ENCODE peak calls at places on chromosomes 11 and 22, in ten cellular contexts. L, R, I, Y, Q, K, S, Z, W and E are unnamed samples.

GRCh38 chr11:1146311-1146864 is 11.4 kb upstream of the MUC5AC start:
- DNase-seq in L (no peak), R (no peak), I (no peak), Y (no peak), Q (no peak), K (no peak), S (no peak), Z (no peak), W (no peak), E (no peak)

GRCh38 chr11:35173011-35173511 is 34.1 kb downstream of the CD44 start:
- DNase-seq in L (no peak), R (no peak), I (peak; percentile 48), Y (no peak), Q (no peak), K (no peak), S (peak; percentile 60), Z (no peak), W (peak; percentile 79), E (no peak)

GRCh38 chr11:19368726-19369364 is 128.1 kb upstream of the E2F8 start:
- DNase-seq in L (no peak), R (no peak), I (no peak), Y (peak; percentile 49), Q (no peak), K (no peak), S (no peak), Z (no peak), W (no peak), E (no peak)

GRCh38 chr11:14059491-14059890 is 97.0 kb downstream of the SPON1 start:
- DNase-seq in L (no peak), R (no peak), I (no peak), Y (no peak), Q (no peak), K (no peak), S (no peak), Z (no peak), W (no peak), E (no peak)

GRCh38 chr22:39144101-39144815 is 8.2 kb downstream of the CBX7 start:
- DNase-seq in L (no peak), R (no peak), I (no peak), Y (peak; percentile 45), Q (no peak), K (peak; percentile 50), S (no peak), Z (no peak), W (peak; percentile 89), E (no peak)

GRCh38 chr22:45885941-45886395 is 91.0 kb downstream of the WNT7B start:
- DNase-seq in L (no peak), R (no peak), I (no peak), Y (no peak), Q (no peak), K (peak; percentile 42), S (no peak), Z (peak; percentile 54), W (no peak), E (no peak)

GRCh38 chr11:2663915-2664314 is 35.9 kb downstream of the KCNQ1OT1 start:
- DNase-seq in L (no peak), R (no peak), I (no peak), Y (no peak), Q (no peak), K (no peak), S (no peak), Z (peak; percentile 48), W (no peak), E (no peak)

GRCh38 chr11:44601471-44602370 is 36.3 kb downstream of the CD82 start:
- DNase-seq in L (no peak), R (no peak), I (no peak), Y (no peak), Q (no peak), K (no peak), S (no peak), Z (no peak), W (no peak), E (no peak)

GRCh38 chr22:24325105-24325757 is 54.6 kb downstream of the SPECC1L start:
- DNase-seq in L (no peak), R (no peak), I (no peak), Y (peak; percentile 87), Q (peak; percentile 57), K (no peak), S (no peak), Z (no peak), W (peak; percentile 84), E (peak; percentile 48)

GRCh38 chr11:83257638-83258229 is 28.4 kb downstream of the CCDC90B start:
- DNase-seq in L (no peak), R (no peak), I (no peak), Y (peak; percentile 89), Q (no peak), K (no peak), S (no peak), Z (no peak), W (no peak), E (no peak)

GRCh38 chr22:26302726-26303125 is 126.3 kb upstream of the ASPHD2 start:
- DNase-seq in L (no peak), R (no peak), I (no peak), Y (no peak), Q (no peak), K (no peak), S (no peak), Z (no peak), W (no peak), E (no peak)

GRCh38 chr11:116867619-116868018 is 30.2 kb upstream of the APOA1 start:
- DNase-seq in L (no peak), R (no peak), I (no peak), Y (no peak), Q (no peak), K (no peak), S (no peak), Z (no peak), W (no peak), E (no peak)
- H3K4me3 ChIP-seq in L (no peak overlapping the region), R (no peak overlapping the region), I (no peak overlapping the region), Y (no peak overlapping the region), Q (no peak overlapping the region), K (no peak overlapping the region), S (no peak overlapping the region), Z (no peak overlapping the region), W (no peak overlapping the region), E (no peak overlapping the region)

GRCh38 chr11:75432911-75433321 is at the start of gene KLHL35:
- DNase-seq in L (no peak), R (no peak), I (no peak), Y (no peak), Q (no peak), K (peak; percentile 56), S (no peak), Z (no peak), W (no peak), E (no peak)

GRCh38 chr11:75433443-75433842 is 440 bp upstream of the KLHL35 start:
- DNase-seq in L (no peak), R (no peak), I (no peak), Y (no peak), Q (no peak), K (peak; percentile 35), S (no peak), Z (no peak), W (no peak), E (no peak)

GRCh38 chr11:75430692-75431532 is 2.1 kb downstream of the KLHL35 start:
- DNase-seq in L (no peak), R (no peak), I (no peak), Y (no peak), Q (no peak), K (peak; percentile 39), S (no peak), Z (no peak), W (no peak), E (no peak)

GRCh38 chr11:75429902-75430691 is 2.9 kb downstream of the KLHL35 start:
- DNase-seq in L (no peak), R (no peak), I (peak; percentile 66), Y (peak; percentile 54), Q (no peak), K (peak; percentile 80), S (no peak), Z (no peak), W (no peak), E (no peak)

GRCh38 chr11:75431533-75432525 is 1.2 kb downstream of the KLHL35 start:
- DNase-seq in L (no peak), R (no peak), I (no peak), Y (no peak), Q (no peak), K (peak; percentile 53), S (no peak), Z (no peak), W (no peak), E (no peak)
- TF ChIP-seq CTCF in L (no peak), R (no peak), I (no peak), Y (no peak), Q (no peak), K (no peak), S (no peak), Z (no peak), W (no peak), E (no peak)

GRCh38 chr22:50184541-50185383 is 951 bp upstream of the TRABD start:
- DNase-seq in L (no peak), R (no peak), I (no peak), Y (no peak), Q (no peak), K (peak; percentile 71), S (no peak), Z (no peak), W (no peak), E (no peak)
- H3K4me3 ChIP-seq in L (peak overlapping the region; percentile 85), R (peak overlapping the region; percentile 44), I (no peak overlapping the region), Y (peak overlapping the region; percentile 46), Q (peak overlapping the region; percentile 61), K (peak overlapping the region; percentile 79), S (peak overlapping the region; percentile 44), Z (peak overlapping the region; percentile 63), W (peak overlapping the region; percentile 91), E (peak overlapping the region; percentile 67)

GRCh38 chr11:133519560-133519959 is 12.7 kb downstream of the OPCML start:
- DNase-seq in L (no peak), R (no peak), I (no peak), Y (no peak), Q (no peak), K (no peak), S (no peak), Z (no peak), W (no peak), E (no peak)

GRCh38 chr11:133518702-133519264 is 13.5 kb downstream of the OPCML start:
- DNase-seq in L (no peak), R (no peak), I (no peak), Y (no peak), Q (no peak), K (no peak), S (peak; percentile 61), Z (no peak), W (no peak), E (no peak)

GRCh38 chr11:133525976-133526375 is 6.3 kb downstream of the OPCML start:
- DNase-seq in L (no peak), R (no peak), I (no peak), Y (no peak), Q (no peak), K (no peak), S (no peak), Z (no peak), W (no peak), E (no peak)

GRCh38 chr11:133520707-133521106 is 11.6 kb downstream of the OPCML start:
- DNase-seq in L (no peak), R (no peak), I (no peak), Y (no peak), Q (no peak), K (no peak), S (peak; percentile 85), Z (no peak), W (no peak), E (no peak)

DNA sequence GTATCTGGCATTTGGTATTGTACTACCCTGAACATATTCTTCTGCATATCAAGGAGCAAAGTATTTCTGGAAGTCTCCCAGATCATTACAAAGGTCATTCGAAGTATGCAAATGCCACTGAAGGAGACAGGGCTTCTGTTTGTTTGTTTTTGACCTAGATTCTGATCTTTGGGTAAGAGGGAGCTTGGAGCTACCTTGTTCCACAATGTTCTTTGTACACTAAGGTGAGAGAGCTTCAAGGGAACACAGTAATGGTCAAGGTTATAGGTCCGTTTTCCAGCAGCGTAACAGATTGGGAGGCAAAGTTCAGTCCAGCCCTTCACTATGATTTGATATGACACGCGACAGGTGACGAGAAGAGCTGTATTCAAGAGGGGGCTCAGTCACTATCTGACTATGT is 10.0 kb downstream of the OPCML start:
- DNase-seq in L (no peak), R (no peak), I (no peak), Y (no peak), Q (no peak), K (no peak), S (no peak), Z (no peak), W (no peak), E (no peak)
- TF ChIP-seq CTCF in L (no peak), R (no peak), I (no peak), Y (no peak), Q (no peak), K (no peak), S (no peak), Z (no peak), W (no peak), E (no peak)